ENCODE peak calls at places on chromosomes 4 and X, in five cellular contexts. E is AG04450, X is upper lobe of left lung, L is OCI-LY7, N is mucosa of descending colon. M is an unnamed sample.

GRCh38 chr4:126784966-126785580 is 847.7 kb upstream of the INTU start:
- DNase-seq in E (no peak), X (no peak), L (no peak), N (no peak), M (no peak)

GRCh38 chr4:148986951-148987350 is 544.7 kb upstream of the NR3C2 start:
- DNase-seq in E (no peak), X (no peak), L (no peak), N (no peak), M (no peak)

GRCh38 chr4:19030048-19030447 is 1008.5 kb upstream of the LCORL start:
- DNase-seq in E (no peak), X (no peak), L (no peak), N (no peak), M (no peak)

GRCh38 chrX:56228914-56229313 is 3.2 kb upstream of the KLF8 start:
- DNase-seq in E (no peak), X (no peak), L (no peak), N (no peak), M (no peak)

GRCh38 chrX:45006002-45006800 is 133.2 kb downstream of the KDM6A start:
- DNase-seq in E (no peak), X (no peak), L (no peak), N (no peak), M (no peak)

GRCh38 chr4:130233377-130234047 is 1137.6 kb downstream of the C4orf33 start:
- DNase-seq in E (no peak), X (no peak), L (peak), N (no peak), M (no peak)

GRCh38 chr4:123977623-123978022 is 581.0 kb downstream of the SPRY1 start:
- DNase-seq in E (no peak), X (no peak), L (no peak), N (no peak), M (no peak)

GRCh38 chr4:7777017-7777710 is 162.5 kb downstream of the AFAP1 start:
- DNase-seq in E (no peak), X (peak), L (no peak), N (no peak), M (no peak)

GRCh38 chrX:30215357-30215843 is at the start of gene MAGEB2:
- DNase-seq in E (no peak), X (no peak), L (no peak), N (no peak), M (no peak)

GRCh38 chr4:86934147-86934771 is 552 bp upstream of the AFF1 start:
- DNase-seq in E (no peak), X (no peak), L (no peak), N (no peak), M (no peak)

GRCh38 chrX:11406109-11406755 is 113.0 kb downstream of the AMELX start:
- DNase-seq in E (peak), X (no peak), L (no peak), N (no peak), M (no peak)

GRCh38 chrX:47648376-47648775 is 2.0 kb downstream of the ELK1 start:
- DNase-seq in E (no peak), X (no peak), L (no peak), N (no peak), M (no peak)

GRCh38 chr4:107931775-107932321 is 499 bp downstream of the CYP2U1 start:
- DNase-seq in E (no peak), X (peak), L (peak), N (peak), M (no peak)

GRCh38 chrX:2781226-2781571 is 29.4 kb downstream of the XG start:
- DNase-seq in E (no peak), X (no peak), L (no peak), N (no peak), M (no peak)

GRCh38 chrX:97367149-97367548 is 483.4 kb downstream of the RPA4 start:
- DNase-seq in E (peak), X (no peak), L (no peak), N (no peak), M (no peak)

GRCh38 chr4:170226288-170226687 is 136.5 kb upstream of the AADAT start:
- DNase-seq in E (no peak), X (peak), L (no peak), N (no peak), M (no peak)

GRCh38 chrX:29237972-29238371 is 650.7 kb downstream of the IL1RAPL1 start:
- DNase-seq in E (no peak), X (no peak), L (no peak), N (no peak), M (no peak)

GRCh38 chr4:159117968-159118367 is 15.1 kb downstream of the RAPGEF2 start:
- DNase-seq in E (no peak), X (no peak), L (no peak), N (no peak), M (no peak)

GRCh38 chrX:153635788-153636668 is 11.0 kb upstream of the DUSP9 start:
- DNase-seq in E (no peak), X (no peak), L (peak), N (no peak), M (no peak)
- TF ChIP-seq CTCF in E (peak), X (no peak), L (peak), N (no peak), M (peak)

DNA sequence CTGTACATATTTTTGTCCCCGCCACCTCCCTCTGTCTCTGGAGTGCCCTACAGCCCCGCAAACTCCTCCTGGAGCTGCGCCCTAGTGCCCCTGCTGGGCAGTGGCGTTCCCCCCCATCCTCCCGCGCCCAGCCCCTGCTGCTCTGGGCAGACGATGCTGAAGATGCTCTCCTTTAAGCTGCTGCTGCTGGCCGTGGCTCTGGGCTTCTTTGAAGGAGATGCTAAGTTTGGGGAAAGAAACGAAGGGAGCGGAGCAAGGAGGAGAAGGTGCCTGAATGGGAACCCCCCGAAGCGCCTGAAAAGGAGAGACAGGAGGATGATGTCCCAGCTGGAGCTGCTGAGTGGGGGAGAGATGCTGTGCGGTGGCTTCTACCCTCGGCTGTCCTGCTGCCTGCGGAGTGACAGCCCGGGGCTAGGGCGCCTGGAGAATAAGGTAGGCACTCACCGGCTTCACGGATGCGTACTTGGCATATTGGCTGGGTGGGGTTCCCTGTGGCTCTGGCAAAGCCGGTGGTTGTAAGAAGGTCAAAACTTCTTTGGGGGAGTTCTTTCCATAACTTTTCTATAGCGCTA is 653 bp downstream of the HHIP start:
- DNase-seq in E (no peak), X (no peak), L (no peak), N (no peak), M (no peak)
- TF ChIP-seq CTCF in E (peak), X (no peak), L (no peak), N (no peak), M (no peak)

GRCh38 chr4:133145758-133146157 is 3.3 kb upstream of the PCDH10 start:
- DNase-seq in E (no peak), X (no peak), L (no peak), N (no peak), M (no peak)

GRCh38 chr4:133145241-133145640 is 3.9 kb upstream of the PCDH10 start:
- DNase-seq in E (no peak), X (no peak), L (no peak), N (no peak), M (no peak)

GRCh38 chr4:133147365-133147821 is 1.7 kb upstream of the PCDH10 start:
- DNase-seq in E (no peak), X (no peak), L (no peak), N (no peak), M (no peak)

GRCh38 chr4:133146574-133147198 is 2.4 kb upstream of the PCDH10 start:
- DNase-seq in E (no peak), X (no peak), L (no peak), N (no peak), M (no peak)

GRCh38 chr4:133146192-133146573 is 2.9 kb upstream of the PCDH10 start:
- DNase-seq in E (no peak), X (no peak), L (no peak), N (no peak), M (no peak)
- TF ChIP-seq CTCF in E (no peak), X (no peak), L (no peak), N (no peak), M (no peak)

DNA sequence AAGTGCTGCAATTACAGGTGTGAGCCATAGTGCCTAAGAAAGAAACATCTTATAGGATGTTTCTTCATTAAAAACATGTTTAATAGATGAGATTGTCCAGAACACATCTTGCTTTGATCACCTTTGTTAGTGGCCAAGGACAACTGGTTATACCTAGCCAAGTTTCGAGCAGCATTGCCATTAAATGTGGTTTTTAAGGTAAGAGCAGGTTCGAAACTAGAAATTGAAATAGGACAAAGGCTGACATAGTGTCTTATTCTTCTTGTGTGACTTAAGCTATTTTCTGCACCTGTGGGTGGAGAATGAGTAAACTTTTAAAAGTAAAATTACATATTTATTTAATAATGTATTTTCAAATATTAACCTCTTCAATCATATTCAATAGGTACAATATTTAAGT is 59.0 kb downstream of the RBPJ start:
- DNase-seq in E (no peak), X (no peak), L (no peak), N (no peak), M (no peak)
- TF ChIP-seq CTCF in E (no peak), X (no peak), L (no peak), N (no peak), M (no peak)

GRCh38 chr4:87937523-87937922 is 38.0 kb upstream of the SPP1 start:
- DNase-seq in E (no peak), X (no peak), L (no peak), N (no peak), M (no peak)

GRCh38 chr4:87934973-87935372 is 40.5 kb upstream of the SPP1 start:
- DNase-seq in E (no peak), X (no peak), L (no peak), N (no peak), M (no peak)

GRCh38 chr4:87941537-87942392 is 33.7 kb upstream of the SPP1 start:
- DNase-seq in E (no peak), X (no peak), L (no peak), N (no peak), M (no peak)

GRCh38 chr4:87939978-87940690 is 35.4 kb upstream of the SPP1 start:
- DNase-seq in E (no peak), X (no peak), L (no peak), N (no peak), M (no peak)

GRCh38 chr4:87938746-87939145 is 36.8 kb upstream of the SPP1 start:
- DNase-seq in E (no peak), X (no peak), L (no peak), N (no peak), M (no peak)
- TF ChIP-seq CTCF in E (no peak), X (no peak), L (no peak), N (no peak), M (no peak)

DNA sequence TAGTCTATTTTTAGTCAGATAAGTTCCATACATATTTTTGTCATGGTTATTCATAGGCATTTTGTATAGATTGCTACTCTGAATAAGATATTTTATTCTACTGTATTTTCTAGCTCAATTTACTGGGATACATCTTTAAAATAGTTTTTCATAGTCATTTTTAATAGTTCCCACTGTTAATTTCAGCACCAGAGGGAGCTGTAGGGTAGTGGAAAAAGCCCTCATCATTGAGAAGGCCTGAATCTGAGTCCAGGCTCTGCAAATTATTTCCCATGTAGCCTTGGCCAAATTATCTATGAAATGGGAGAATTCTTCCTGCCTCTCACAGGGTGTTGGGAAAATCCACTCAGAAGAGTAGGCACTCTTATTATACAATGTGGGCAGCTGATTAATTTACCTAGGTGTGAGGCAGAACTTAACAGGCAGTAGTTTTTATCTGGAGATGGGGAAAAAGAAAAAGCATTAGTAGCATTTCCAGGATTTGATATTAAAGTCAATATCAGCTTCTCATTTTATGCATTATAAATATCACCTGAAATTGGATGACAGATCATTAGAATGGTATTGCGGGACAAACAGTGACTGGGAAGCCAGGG is 102.9 kb upstream of the PAQR3 start:
- DNase-seq in E (peak), X (no peak), L (peak), N (no peak), M (no peak)
- TF ChIP-seq CTCF in E (peak), X (peak), L (peak), N (no peak), M (peak)

GRCh38 chrX:117835034-117835433 is 281.6 kb downstream of the KLHL13 start:
- DNase-seq in E (no peak), X (no peak), L (no peak), N (no peak), M (no peak)

GRCh38 chrX:117843749-117844148 is 272.9 kb downstream of the KLHL13 start:
- DNase-seq in E (no peak), X (no peak), L (no peak), N (no peak), M (no peak)

GRCh38 chrX:117840645-117841044 is 276.0 kb downstream of the KLHL13 start:
- DNase-seq in E (no peak), X (no peak), L (no peak), N (no peak), M (no peak)

GRCh38 chrX:117838581-117839331 is 277.9 kb downstream of the KLHL13 start:
- DNase-seq in E (no peak), X (no peak), L (no peak), N (no peak), M (no peak)

GRCh38 chrX:117839544-117839943 is 277.1 kb downstream of the KLHL13 start:
- DNase-seq in E (no peak), X (no peak), L (peak), N (no peak), M (no peak)
- TF ChIP-seq CTCF in E (no peak), X (no peak), L (peak), N (no peak), M (no peak)

GRCh38 chr4:83961575-83961974 is 425.7 kb downstream of the GPAT3 start:
- DNase-seq in E (no peak), X (no peak), L (no peak), N (no peak), M (no peak)
- TF ChIP-seq CTCF in E (peak), X (peak), L (no peak), N (no peak), M (no peak)

M was measured in D721Med.